ENCODE peak calls at places on chromosome 12, in six cellular contexts. K, H, Y, U, D and Z are unnamed samples.

GRCh38 chr12:92796650-92797049 is 93.9 kb downstream of the PLEKHG7 start:
- DNase-seq in U (no peak), H (no peak), D (no peak), K (no peak), Y (no peak), Z (no peak)

GRCh38 chr12:52184813-52185212 is 7.0 kb downstream of the KRT80 start:
- DNase-seq in D (no peak), K (no peak), Y (no peak), H (no peak), U (no peak), Z (no peak)

GRCh38 chr12:51323966-51324895 is at the start of gene BIN2:
- DNase-seq in Y (peak), D (no peak), H (peak), K (peak), U (no peak), Z (no peak)

GRCh38 chr12:65666876-65667275 is 157.4 kb upstream of the HMGA2 start:
- DNase-seq in U (no peak), D (no peak), H (no peak), Y (no peak), K (no peak), Z (no peak)

GRCh38 chr12:88579941-88580871 is at the start of gene KITLG:
- DNase-seq in D (peak), Y (peak), K (peak), U (no peak), H (peak), Z (peak)

GRCh38 chr12:99920561-99920960 is 64.2 kb downstream of the ANKS1B start:
- DNase-seq in D (no peak), U (no peak), Y (no peak), K (no peak), H (no peak), Z (no peak)

GRCh38 chr12:100197486-100197885 is 3.1 kb upstream of the ACTR6 start:
- DNase-seq in H (no peak), K (no peak), Y (no peak), D (no peak), U (no peak), Z (no peak)

GRCh38 chr12:16189849-16190248 is 87.6 kb downstream of the SLC15A5 start:
- DNase-seq in U (no peak), H (no peak), K (no peak), Y (no peak), D (no peak), Z (no peak)

GRCh38 chr12:12608557-12608957 is 3.1 kb upstream of the CREBL2 start:
- DNase-seq in U (no peak), Y (no peak), H (no peak), K (no peak), D (no peak), Z (no peak)

GRCh38 chr12:30707628-30708342 is 12.1 kb upstream of the IPO8 start:
- DNase-seq in D (no peak), H (no peak), Y (no peak), U (no peak), K (no peak), Z (no peak)

GRCh38 chr12:118680361-118680963 is 300.9 kb upstream of the SRRM4 start:
- DNase-seq in H (no peak), K (no peak), D (no peak), U (no peak), Y (no peak), Z (no peak)

GRCh38 chr12:129558036-129558435 is 345.8 kb downstream of the TMEM132D start:
- DNase-seq in K (no peak), Y (no peak), U (no peak), D (no peak), H (no peak), Z (no peak)

GRCh38 chr12:67025543-67026114 is 243.5 kb upstream of the CAND1 start:
- DNase-seq in D (no peak), U (no peak), K (no peak), H (no peak), Y (no peak), Z (no peak)

GRCh38 chr12:103840399-103840880 is 594 bp downstream of the NT5DC3 start:
- DNase-seq in D (no peak), H (no peak), Y (peak), U (no peak), K (peak), Z (peak)

GRCh38 chr12:24931666-24932405 is 17.1 kb downstream of the BCAT1 start:
- DNase-seq in H (no peak), K (no peak), U (no peak), D (no peak), Y (no peak), Z (no peak)

GRCh38 chr12:109532721-109533486 is 40.4 kb downstream of the MMAB start:
- DNase-seq in K (no peak), U (no peak), H (no peak), D (no peak), Y (no peak), Z (no peak)

GRCh38 chr12:109527489-109528123 is 45.7 kb downstream of the MMAB start:
- DNase-seq in D (no peak), Y (no peak), U (no peak), K (no peak), H (no peak), Z (no peak)

GRCh38 chr12:109529618-109530300 is 43.5 kb downstream of the MMAB start:
- DNase-seq in Y (no peak), D (no peak), H (no peak), K (no peak), U (no peak), Z (no peak)

GRCh38 chr12:109531411-109531810 is 41.9 kb downstream of the MMAB start:
- DNase-seq in Y (no peak), U (no peak), D (no peak), H (no peak), K (no peak), Z (no peak)

DNA sequence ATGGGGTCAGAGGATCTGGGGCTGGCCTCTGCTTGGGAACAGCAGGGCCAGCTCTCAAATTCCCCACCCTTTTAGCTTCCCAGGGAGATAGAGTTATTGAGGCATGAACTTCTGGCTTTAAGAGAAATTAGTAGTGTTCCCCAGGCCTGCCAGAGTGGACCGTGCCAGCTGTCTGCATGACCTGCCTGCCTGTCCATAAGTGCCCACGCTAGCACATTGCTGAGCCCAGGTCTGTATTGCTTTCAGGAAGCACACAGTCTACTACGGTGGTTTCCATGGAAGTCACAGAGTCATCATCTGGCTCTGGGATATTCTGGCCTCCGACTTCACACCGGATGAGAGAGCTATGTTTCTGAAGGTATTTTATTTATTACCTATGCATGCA is 43.0 kb downstream of the MMAB start:
- DNase-seq in H (no peak), K (no peak), Y (no peak), U (no peak), D (no peak), Z (no peak)
- H3K27ac ChIP-seq in H (no peak), K (no peak), Y (no peak), U (peak), D (no peak), Z (no peak)

DNA sequence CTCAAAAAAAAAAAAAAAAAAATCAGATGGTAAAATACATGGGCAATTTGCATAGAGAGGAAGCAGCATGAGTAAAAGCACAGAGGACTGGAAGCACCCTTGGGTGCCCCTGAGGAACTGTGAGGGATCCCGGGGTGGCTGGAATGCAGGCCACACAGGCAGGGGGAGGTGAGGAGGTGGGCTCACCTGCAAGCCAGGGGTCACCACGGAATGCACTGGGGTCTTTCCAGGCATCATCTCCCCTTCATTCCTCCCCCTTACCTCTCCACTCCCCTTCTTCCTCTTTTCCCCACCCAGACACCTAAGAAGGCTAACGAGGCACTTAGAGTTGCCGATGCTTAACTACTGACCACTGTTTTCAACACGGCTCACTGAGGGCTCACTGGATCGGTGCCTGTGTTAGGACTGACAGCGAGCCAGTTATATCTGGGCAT is 14.4 kb upstream of the HIP1R start:
- DNase-seq in K (no peak), D (no peak), H (no peak), Y (no peak), U (no peak), Z (no peak)
- H3K27ac ChIP-seq in K (no peak), D (no peak), H (no peak), Y (no peak), U (no peak), Z (no peak)

DNA sequence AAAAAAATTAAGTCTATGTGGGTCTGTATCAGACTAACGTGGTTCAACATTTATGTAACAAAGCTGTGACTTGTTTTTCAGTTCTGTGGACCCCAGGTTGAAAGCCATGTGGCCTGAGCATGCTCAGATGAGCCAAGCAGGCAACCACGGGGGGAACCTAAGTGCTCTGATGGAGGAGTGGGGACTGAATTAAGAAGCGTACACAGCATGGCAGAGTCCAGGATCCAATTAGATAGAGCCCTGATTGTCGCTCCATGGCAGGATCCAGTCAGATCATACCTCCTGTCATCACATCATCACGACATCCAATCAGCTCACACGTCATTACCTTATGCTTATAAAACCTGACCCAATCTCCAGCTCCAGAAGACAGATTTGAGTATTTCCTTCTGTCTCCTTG is 1013.2 kb upstream of the TMEM132C start:
- DNase-seq in K (no peak), D (no peak), U (no peak), H (no peak), Y (no peak), Z (no peak)
- H3K27ac ChIP-seq in K (no peak), D (no peak), U (no peak), H (no peak), Y (no peak), Z (no peak)

DNA sequence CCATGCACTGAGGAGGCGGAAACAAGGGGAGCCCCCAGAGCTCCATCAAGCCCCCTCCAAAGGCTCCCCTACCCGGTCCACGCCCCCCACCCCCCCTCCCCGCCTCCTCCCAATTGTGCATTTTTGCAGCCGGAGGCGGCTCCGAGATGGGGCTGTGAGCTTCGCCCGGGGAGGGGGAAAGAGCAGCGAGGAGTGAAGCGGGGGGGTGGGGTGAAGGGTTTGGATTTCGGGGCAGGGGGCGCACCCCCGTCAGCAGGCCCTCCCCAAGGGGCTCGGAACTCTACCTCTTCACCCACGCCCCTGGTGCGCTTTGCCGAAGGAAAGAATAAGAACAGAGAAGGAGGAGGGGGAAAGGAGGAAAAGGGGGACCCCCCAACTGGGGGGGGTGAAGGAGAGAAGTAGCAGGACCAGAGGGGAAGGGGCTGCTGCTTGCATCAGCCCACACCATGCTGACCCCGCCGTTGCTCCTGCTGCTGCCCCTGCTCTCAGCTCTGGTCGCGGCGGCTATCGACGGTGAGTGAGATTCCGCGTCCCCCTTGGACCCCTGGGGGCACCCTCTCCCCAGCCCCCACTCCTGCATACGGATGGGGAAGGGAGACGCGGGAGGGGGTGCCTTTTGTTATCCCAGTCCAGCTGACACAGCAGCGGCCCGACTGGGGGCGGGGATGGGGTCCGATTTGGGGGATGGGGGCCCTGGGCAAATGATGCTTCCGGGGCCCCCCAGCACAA is 400 bp downstream of the LRP1 start:
- DNase-seq in U (no peak), Y (no peak), K (no peak), D (no peak), H (no peak), Z (no peak)
- H3K27ac ChIP-seq in U (peak), Y (peak), K (peak), D (peak), H (peak), Z (peak)

DNA sequence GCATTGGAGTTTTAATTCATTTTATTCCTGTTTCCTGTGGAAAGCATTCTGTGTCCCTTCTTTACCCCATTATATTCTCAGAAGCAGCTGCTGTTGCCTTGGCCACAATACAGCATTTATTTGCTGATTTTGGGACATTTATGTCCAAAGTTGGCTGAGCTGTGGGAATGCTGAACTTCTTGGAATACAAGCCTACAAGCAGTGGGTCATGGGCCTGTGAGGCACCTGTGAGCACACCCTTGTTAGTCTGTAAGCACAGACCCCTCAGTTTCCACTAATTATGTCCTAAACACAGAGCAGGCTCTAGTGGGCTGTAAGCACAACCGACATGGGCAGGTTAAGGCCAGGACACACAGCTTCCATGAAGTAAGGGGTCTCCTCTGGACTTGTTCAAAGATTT is 122.2 kb upstream of the IGF1 start:
- DNase-seq in U (no peak), K (no peak), Y (no peak), D (no peak), H (no peak), Z (no peak)
- H3K27ac ChIP-seq in U (no peak), K (no peak), Y (no peak), D (no peak), H (no peak), Z (no peak)

GRCh38 chr12:10701226-10701681 is 21.9 kb downstream of the YBX3 start:
- DNase-seq in H (no peak), Y (no peak), D (no peak), U (no peak), K (no peak), Z (no peak)
- H3K27ac ChIP-seq in H (no peak), Y (no peak), D (no peak), U (no peak), K (no peak), Z (no peak)

DNA sequence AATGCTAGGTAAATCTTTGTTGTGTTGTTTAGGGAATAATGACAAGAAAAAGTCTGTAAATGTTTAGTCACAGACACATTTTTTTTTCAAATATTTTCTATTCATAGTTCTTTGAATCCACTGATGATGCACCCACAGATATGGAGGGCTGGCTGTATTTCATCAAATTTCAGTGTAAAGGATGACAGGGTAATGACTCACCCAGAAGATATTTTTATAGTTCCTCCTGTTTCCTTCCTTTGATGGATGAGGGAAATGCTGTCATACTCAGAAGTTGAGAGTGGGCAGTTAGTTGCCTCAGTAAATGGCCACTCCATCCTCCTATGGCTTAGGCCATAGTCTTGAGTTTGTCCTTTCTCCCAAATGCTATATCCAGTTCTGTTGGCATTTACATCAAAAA is 76.9 kb upstream of the REP15 start:
- DNase-seq in K (no peak), U (no peak), H (no peak), Y (no peak), D (peak), Z (no peak)
- H3K27ac ChIP-seq in K (no peak), U (no peak), H (peak), Y (no peak), D (no peak), Z (peak)

GRCh38 chr12:50271724-50272247 is 11.5 kb downstream of the LIMA1 start:
- DNase-seq in U (no peak), D (no peak), K (no peak), H (no peak), Y (no peak), Z (no peak)
- H3K27ac ChIP-seq in U (no peak), D (no peak), K (peak), H (peak), Y (peak), Z (peak)